ENCODE peak calls at places on chromosomes 4 and X, in nine cellular contexts. O, J, N, K, H, M, F, R and Z are unnamed samples.

GRCh38 chr4:41332666-41333065 is 75.9 kb downstream of the UCHL1 start:
- DNase-seq in M (no peak), K (no peak), N (no peak), J (no peak), R (no peak), F (no peak), H (no peak), O (no peak), Z (no peak)

GRCh38 chr4:2284934-2285664 is 23.2 kb upstream of the MXD4 start:
- DNase-seq in R (peak), N (no peak), H (no peak), J (peak), K (no peak), F (peak), O (peak), M (no peak), Z (peak)

GRCh38 chr4:79852305-79852730 is 220.7 kb downstream of the ANTXR2 start:
- DNase-seq in M (no peak), H (no peak), O (peak), F (peak), K (no peak), N (no peak), R (no peak), J (no peak), Z (no peak)

GRCh38 chr4:41360214-41360910 is 103.6 kb downstream of the UCHL1 start:
- DNase-seq in R (peak), K (peak), H (peak), J (no peak), O (no peak), N (peak), F (peak), M (no peak), Z (peak)

GRCh38 chr4:124066579-124066978 is 646.0 kb downstream of the ANKRD50 start:
- DNase-seq in H (no peak), K (no peak), R (peak), F (no peak), J (no peak), M (no peak), N (no peak), O (no peak), Z (no peak)

GRCh38 chr4:38453253-38453881 is 210.6 kb upstream of the KLF3 start:
- DNase-seq in O (no peak), H (no peak), K (no peak), N (no peak), R (no peak), M (no peak), J (no peak), F (no peak), Z (no peak)

GRCh38 chr4:185865901-185866328 is 53.9 kb upstream of the SORBS2 start:
- DNase-seq in R (peak), H (no peak), K (no peak), F (peak), J (no peak), O (no peak), N (no peak), M (no peak), Z (no peak)

GRCh38 chr4:1349359-1350168 is 2.6 kb downstream of the UVSSA start:
- DNase-seq in F (no peak), N (no peak), M (no peak), J (no peak), K (no peak), H (no peak), R (no peak), O (no peak), Z (no peak)

GRCh38 chr4:157043131-157043530 is 32.8 kb upstream of the GLRB start:
- DNase-seq in R (peak), N (no peak), F (peak), H (no peak), M (no peak), J (no peak), O (peak), K (no peak), Z (no peak)

GRCh38 chr4:24273148-24273547 is 311.2 kb downstream of the DHX15 start:
- DNase-seq in O (no peak), N (no peak), M (no peak), K (no peak), H (no peak), F (no peak), R (no peak), J (no peak), Z (no peak)

GRCh38 chr4:70945452-70946055 is 43.4 kb downstream of the MOB1B start:
- DNase-seq in M (no peak), K (no peak), O (no peak), N (no peak), F (no peak), H (no peak), R (no peak), J (no peak), Z (no peak)

GRCh38 chr4:155973639-155974475 is 20.2 kb upstream of the CTSO start:
- DNase-seq in M (no peak), K (no peak), N (no peak), R (peak), O (no peak), F (peak), H (no peak), J (no peak), Z (no peak)

GRCh38 chr4:176376032-176376614 is 56.4 kb downstream of the SPCS3 start:
- DNase-seq in O (no peak), K (no peak), J (no peak), M (no peak), H (no peak), R (peak), N (peak), F (peak), Z (no peak)

GRCh38 chr4:41069838-41070237 is 144.5 kb downstream of the APBB2 start:
- DNase-seq in F (no peak), J (no peak), N (peak), H (no peak), O (no peak), M (no peak), K (no peak), R (no peak), Z (no peak)

GRCh38 chr4:122765702-122766352 is 33.3 kb downstream of the BBS12 start:
- DNase-seq in H (no peak), R (peak), K (no peak), F (peak), O (no peak), N (no peak), M (no peak), J (no peak), Z (no peak)

GRCh38 chrX:134908235-134908834 is 82.5 kb upstream of the SMIM10 start:
- DNase-seq in J (peak), K (no peak), F (peak), N (no peak), M (no peak), O (no peak), R (no peak), H (no peak), Z (peak)

GRCh38 chr4:13359809-13360208 is 124.3 kb downstream of the RAB28 start:
- DNase-seq in K (no peak), R (no peak), M (no peak), N (no peak), O (no peak), J (no peak), F (no peak), H (no peak), Z (no peak)

GRCh38 chr4:42428036-42428435 is 30.7 kb downstream of the SHISA3 start:
- DNase-seq in M (no peak), O (no peak), F (no peak), N (no peak), J (no peak), R (no peak), H (no peak), K (no peak), Z (no peak)

GRCh38 chrX:26286836-26287235 is 70.9 kb downstream of the MAGEB5 start:
- DNase-seq in N (no peak), R (no peak), K (no peak), F (no peak), O (no peak), H (no peak), M (no peak), J (no peak), Z (no peak)

GRCh38 chr4:151147000-151147399 is 47.6 kb downstream of the RPS3A start:
- DNase-seq in M (no peak), K (no peak), R (no peak), H (no peak), J (no peak), O (no peak), F (no peak), N (no peak), Z (no peak)